ENCODE peak calls at places on chromosomes 13 and 19, in five cellular contexts. X is H1, H is HepG2, J is GM12878, P is K562. R is an unnamed sample.

GRCh38 chr13:37833411-37833810 is 36.2 kb downstream of the TRPC4 start:
- DNase-seq in X (no peak), J (no peak), H (no peak), P (no peak), R (no peak)

GRCh38 chr19:18990128-18990708 is 43.1 kb downstream of the SUGP2 start:
- DNase-seq in H (no peak), J (no peak), P (no peak), X (no peak), R (no peak)

GRCh38 chr13:79589605-79590511 is 108.9 kb downstream of the NDFIP2 start:
- DNase-seq in J (no peak), P (no peak), H (no peak), X (no peak), R (no peak)

GRCh38 chr13:106038752-106039151 is 496.7 kb downstream of the EFNB2 start:
- DNase-seq in H (no peak), X (no peak), P (no peak), J (no peak), R (peak)

GRCh38 chr19:19444694-19445155 is 39.2 kb downstream of the GATAD2A start:
- DNase-seq in P (no peak), H (no peak), J (no peak), X (no peak), R (no peak)

GRCh38 chr19:10508707-10509106 is 5.6 kb upstream of the KEAP1 start:
- DNase-seq in H (no peak), P (no peak), J (no peak), X (no peak), R (no peak)

GRCh38 chr19:58305932-58306323 is 751 bp downstream of the ERVK3-1 start:
- DNase-seq in P (no peak), X (no peak), H (peak), J (no peak), R (no peak)

GRCh38 chr13:32852568-32852967 is 163.7 kb upstream of the KL start:
- DNase-seq in J (no peak), P (no peak), X (no peak), H (no peak), R (no peak)

GRCh38 chr19:3531716-3532115 is 7.3 kb upstream of the TEKTIP1 start:
- DNase-seq in X (no peak), H (no peak), J (no peak), P (no peak), R (no peak)

GRCh38 chr13:29513981-29514719 is 81.3 kb downstream of the SLC7A1 start:
- DNase-seq in P (no peak), J (no peak), H (no peak), X (no peak), R (no peak)

GRCh38 chr13:25248071-25248470 is 39.2 kb downstream of the MTMR6 start:
- DNase-seq in X (no peak), P (no peak), J (no peak), H (no peak), R (no peak)

GRCh38 chr19:7482584-7483439 is 6.0 kb downstream of the PEX11G start:
- DNase-seq in X (peak), J (no peak), P (peak), H (no peak), R (peak)

GRCh38 chr19:7238091-7238490 is 56.1 kb downstream of the INSR start:
- DNase-seq in X (no peak), J (no peak), H (no peak), P (no peak), R (no peak)

GRCh38 chr19:18223860-18224524 is 2.2 kb downstream of the PDE4C start:
- DNase-seq in H (peak), P (peak), X (no peak), J (no peak), R (peak)

GRCh38 chr19:5340637-5341447 is at the start of gene PTPRS:
- DNase-seq in P (peak), X (peak), J (no peak), H (peak), R (peak)

GRCh38 chr13:31111136-31111535 is 50.6 kb downstream of the HSPH1 start:
- DNase-seq in J (no peak), H (no peak), P (no peak), X (no peak), R (no peak)

GRCh38 chr13:93066187-93066586 is 160.4 kb upstream of the GPC6 start:
- DNase-seq in J (no peak), X (no peak), P (no peak), H (no peak), R (no peak)

GRCh38 chr19:2253106-2254051 is 2.8 kb downstream of the JSRP1 start:
- DNase-seq in X (no peak), J (no peak), H (peak), P (no peak), R (no peak)

GRCh38 chr13:75691183-75691582 is 55.1 kb downstream of the LMO7 start:
- DNase-seq in P (no peak), J (no peak), X (no peak), H (peak), R (no peak)

GRCh38 chr13:77389617-77389984 is 62.7 kb upstream of the MYCBP2 start:
- DNase-seq in X (no peak), P (no peak), H (no peak), J (peak), R (no peak)

GRCh38 chr13:62799931-62800436 is 1384.3 kb upstream of the PCDH20 start:
- DNase-seq in X (no peak), H (no peak), J (no peak), P (no peak), R (no peak)

GRCh38 chr13:89150362-89150761 is 1479.2 kb downstream of the SLITRK5 start:
- DNase-seq in J (no peak), H (no peak), P (no peak), X (no peak), R (no peak)

GRCh38 chr13:73903561-73903960 is 230.6 kb downstream of the KLF12 start:
- DNase-seq in X (no peak), J (no peak), P (no peak), H (no peak), R (no peak)

GRCh38 chr13:98454389-98454881 is 122.5 kb downstream of the STK24 start:
- DNase-seq in H (peak), J (no peak), X (no peak), P (no peak), R (no peak)

GRCh38 chr13:105665284-105665683 is 870.2 kb downstream of the EFNB2 start:
- DNase-seq in H (no peak), J (no peak), X (no peak), P (no peak), R (no peak)

GRCh38 chr19:3814648-3815047 is 28.5 kb upstream of the MATK start:
- DNase-seq in X (no peak), J (no peak), P (no peak), H (no peak), R (no peak)

GRCh38 chr13:23739597-23739996 is 149.6 kb downstream of the MIPEP start:
- DNase-seq in X (no peak), H (no peak), P (no peak), J (no peak), R (no peak)

GRCh38 chr19:1860133-1860775 is 3.1 kb downstream of the KLF16 start:
- DNase-seq in H (peak), J (no peak), X (no peak), P (no peak), R (no peak)

GRCh38 chr13:30143671-30144400 is 163.5 kb downstream of the KATNAL1 start:
- DNase-seq in J (no peak), X (no peak), H (no peak), P (no peak), R (no peak)

GRCh38 chr13:93233997-93234416 is 7.4 kb downstream of the GPC6 start:
- DNase-seq in H (peak), X (peak), P (no peak), J (no peak), R (no peak)

GRCh38 chr13:110964229-110965037 is 49.6 kb upstream of the ANKRD10 start:
- DNase-seq in X (no peak), H (peak), J (no peak), P (peak), R (no peak)

GRCh38 chr13:110963554-110963970 is 48.7 kb upstream of the ANKRD10 start:
- DNase-seq in J (no peak), X (no peak), H (no peak), P (no peak), R (no peak)

GRCh38 chr13:110965755-110966134 is 50.9 kb upstream of the ANKRD10 start:
- DNase-seq in J (no peak), P (no peak), H (no peak), X (no peak), R (no peak)

GRCh38 chr13:110961959-110962358 is 47.1 kb upstream of the ANKRD10 start:
- DNase-seq in H (no peak), P (no peak), J (no peak), X (no peak), R (no peak)

DNA sequence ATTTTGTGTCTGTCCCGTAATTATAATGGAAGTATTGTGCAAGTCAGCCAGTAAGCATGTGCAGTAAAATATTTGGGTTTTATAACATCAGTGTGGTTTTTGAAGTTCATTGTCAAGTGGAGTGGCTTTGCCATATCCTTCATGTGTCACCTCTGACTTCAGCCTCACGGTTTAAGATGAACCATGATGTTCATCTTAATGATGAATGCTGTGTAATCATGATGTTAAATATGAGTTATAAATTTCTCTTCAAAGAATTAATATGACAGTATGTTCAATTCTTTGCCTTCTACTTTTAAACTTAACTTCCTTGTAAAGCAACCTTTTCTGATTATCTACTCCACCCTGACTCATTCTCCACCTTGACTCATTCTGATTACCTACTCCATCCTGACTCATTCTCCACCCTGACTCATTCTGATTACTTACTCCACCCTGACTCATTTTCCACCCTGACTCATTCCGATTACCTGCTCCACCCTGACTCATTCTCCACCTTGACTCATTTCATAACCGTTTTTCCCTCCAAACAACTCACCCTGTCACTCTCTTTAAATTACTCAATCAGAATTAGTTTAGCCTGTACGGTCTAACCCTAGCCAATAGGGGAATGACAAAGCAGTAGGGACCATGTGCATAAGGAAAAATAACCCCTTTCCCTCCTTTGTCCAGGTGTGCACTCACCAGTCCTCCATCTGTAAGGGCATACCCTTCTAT is 50.3 kb upstream of the ANKRD10 start:
- DNase-seq in P (peak), X (no peak), J (peak), H (peak), R (peak)
- TF ChIP-seq SRF in P (peak), X (no peak), J (peak), H (no peak), R (no peak)

GRCh38 chr19:45368737-45369340 is 1.5 kb downstream of the ERCC2 start:
- DNase-seq in H (no peak), X (no peak), P (no peak), J (no peak), R (no peak)
- TF ChIP-seq SRF in H (no peak), X (no peak), P (no peak), J (no peak), R (no peak)

GRCh38 chr19:38276942-38277517 is 12.7 kb downstream of the SPINT2 start:
- DNase-seq in J (no peak), X (no peak), H (no peak), P (no peak), R (no peak)

GRCh38 chr19:38280030-38280921 is 15.9 kb downstream of the SPINT2 start:
- DNase-seq in X (no peak), J (no peak), H (no peak), P (no peak), R (no peak)

GRCh38 chr19:38277549-38277948 is 13.2 kb downstream of the SPINT2 start:
- DNase-seq in J (no peak), H (no peak), X (no peak), P (no peak), R (no peak)

GRCh38 chr19:38278751-38279150 is 14.4 kb downstream of the SPINT2 start:
- DNase-seq in H (no peak), J (no peak), X (no peak), P (no peak), R (no peak)

GRCh38 chr19:38277969-38278680 is 13.8 kb downstream of the SPINT2 start:
- DNase-seq in X (no peak), P (no peak), H (no peak), J (no peak), R (no peak)
- TF ChIP-seq SRF in X (no peak), P (no peak), H (no peak), J (no peak), R (no peak)

DNA sequence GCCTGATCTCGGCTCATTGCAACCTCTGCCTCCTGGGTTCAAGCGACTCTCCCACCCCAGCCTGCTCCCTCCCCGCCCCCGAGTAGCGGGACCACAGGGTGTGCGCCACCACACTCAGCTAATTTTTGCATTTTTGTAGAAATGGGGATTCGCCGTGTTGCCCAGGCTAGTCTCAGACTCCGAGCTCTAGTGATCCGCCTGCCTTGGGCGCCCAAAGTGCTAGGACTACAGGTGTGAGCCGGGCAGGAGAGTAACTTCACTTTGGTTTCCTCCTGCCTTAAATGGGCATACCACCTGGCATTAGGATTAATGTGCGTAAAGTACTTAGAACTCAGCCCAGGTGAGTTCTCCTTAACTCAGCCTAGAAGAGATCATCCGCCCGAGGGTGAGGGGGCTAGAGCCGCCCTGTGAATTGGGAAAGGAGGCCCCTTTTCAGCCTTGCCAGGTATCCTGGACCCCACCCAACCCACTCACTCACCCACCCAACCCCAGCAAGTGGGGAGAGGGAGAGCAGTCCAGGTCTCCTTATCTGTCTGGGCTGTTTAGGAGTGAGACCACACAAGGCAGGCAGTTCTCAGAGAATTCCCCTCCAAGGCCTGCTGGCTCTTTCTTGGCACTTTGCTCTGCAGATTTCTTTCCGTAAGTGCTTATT is 1.3 kb upstream of the ZFP36 start:
- DNase-seq in X (no peak), H (no peak), P (no peak), J (no peak), R (no peak)
- TF ChIP-seq SRF in X (peak), H (no peak), P (no peak), J (peak), R (no peak)

GRCh38 chr13:36302289-36302688 is 4.7 kb upstream of the CCDC169 start:
- DNase-seq in J (no peak), H (no peak), X (no peak), P (no peak), R (no peak)

GRCh38 chr13:36297259-36297599 is 385 bp downstream of the CCDC169 start:
- DNase-seq in J (no peak), X (no peak), P (peak), H (no peak), R (no peak)

GRCh38 chr13:36294061-36294460 is 3.6 kb downstream of the CCDC169 start:
- DNase-seq in P (no peak), X (no peak), J (no peak), H (no peak), R (no peak)

GRCh38 chr13:36297600-36298338 is at the start of gene CCDC169:
- DNase-seq in H (peak), X (peak), J (no peak), P (peak), R (no peak)

GRCh38 chr13:36298535-36299068 is 988 bp upstream of the CCDC169 start:
- DNase-seq in H (no peak), P (no peak), J (no peak), X (peak), R (no peak)
- TF ChIP-seq SRF in H (no peak), P (no peak), J (no peak), X (no peak), R (no peak)

DNA sequence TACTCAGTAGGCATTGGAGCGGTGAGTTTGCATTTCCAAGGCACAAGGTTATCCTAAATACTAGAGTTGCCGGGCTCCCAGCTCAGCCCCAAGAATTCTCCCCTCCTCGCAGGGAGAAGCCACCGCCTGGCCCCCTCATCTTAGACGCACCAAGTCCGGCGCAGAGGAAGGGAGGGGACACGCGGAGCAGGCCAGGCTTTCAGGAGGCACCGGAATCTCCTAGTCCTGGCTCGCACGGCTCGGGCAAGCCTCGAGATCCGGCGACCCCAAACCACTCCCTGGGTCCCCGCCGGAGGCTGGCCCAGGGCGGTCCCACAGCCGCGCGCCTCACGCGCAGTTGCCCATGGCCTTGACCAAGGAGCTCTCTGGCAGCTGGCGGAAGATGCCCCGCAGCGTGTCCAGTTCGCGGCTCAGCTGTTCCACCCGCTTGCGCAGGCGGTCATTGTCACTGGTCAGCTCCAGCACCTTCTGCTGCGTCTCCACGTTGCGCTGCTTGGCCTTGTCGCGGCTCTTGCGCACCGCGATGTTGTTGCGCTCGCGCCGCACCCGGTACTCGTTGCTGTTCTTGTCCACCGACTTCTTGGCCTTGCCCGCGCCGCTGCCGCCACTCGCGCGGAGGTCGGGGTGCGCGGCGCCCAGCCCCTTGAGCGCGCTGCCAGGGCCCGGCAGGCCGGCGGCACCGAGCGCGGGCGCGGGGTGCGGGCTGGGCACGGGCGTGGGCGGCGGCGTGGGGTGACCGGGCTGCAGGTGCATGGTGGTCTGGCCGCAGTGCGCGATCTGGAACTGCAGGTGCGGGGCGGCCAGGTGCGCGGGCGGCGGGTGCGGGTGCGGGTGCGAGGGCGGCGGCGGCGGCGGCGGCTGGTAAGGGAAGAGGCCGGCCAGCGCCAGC is 1.1 kb downstream of the CEBPA start:
- DNase-seq in H (no peak), X (no peak), P (no peak), J (no peak), R (no peak)
- TF ChIP-seq SRF in H (no peak), X (no peak), P (no peak), J (no peak), R (no peak)

DNA sequence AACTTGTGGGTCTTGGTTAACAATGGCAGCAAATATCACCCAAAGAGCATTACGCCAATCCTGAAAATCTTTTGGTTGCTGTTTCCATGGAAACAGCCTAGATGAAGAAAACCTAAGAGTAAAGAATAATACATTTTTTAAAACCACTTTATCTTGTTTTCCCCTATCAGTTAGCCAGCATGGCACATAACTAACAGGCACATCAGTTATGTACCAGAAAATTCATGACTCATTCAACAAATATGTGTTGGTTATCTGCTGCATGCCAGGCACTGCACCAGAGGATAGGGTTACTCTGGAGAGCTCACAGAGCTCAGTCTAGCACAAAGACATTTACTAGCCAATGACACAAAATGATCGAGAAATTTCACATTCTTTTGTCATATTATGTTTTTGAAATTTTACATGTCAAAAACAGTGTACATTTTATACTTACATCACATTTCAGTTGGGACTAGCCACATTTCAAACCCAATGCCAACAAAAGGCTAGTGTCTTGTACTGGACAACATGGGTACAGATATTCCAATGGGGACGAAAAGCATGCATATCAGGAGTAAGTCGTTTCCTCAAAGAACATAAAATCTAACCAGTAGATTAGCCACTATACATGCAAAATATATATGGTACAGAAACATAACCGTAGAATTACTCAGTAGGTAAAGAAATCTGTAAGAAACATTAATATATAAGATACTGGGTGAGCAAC is 20.3 kb downstream of the LNX2 start:
- DNase-seq in P (peak), X (no peak), J (no peak), H (peak), R (peak)
- TF ChIP-seq SRF in P (no peak), X (no peak), J (no peak), H (no peak), R (no peak)

GRCh38 chr13:102191951-102192461 is 209.8 kb downstream of the FGF14 start:
- DNase-seq in J (no peak), H (no peak), X (no peak), P (no peak), R (no peak)
- TF ChIP-seq SRF in J (no peak), H (no peak), X (no peak), P (no peak), R (no peak)

R was measured in HCT116.